ENCODE peak calls at places on chromosomes 7 and 10, in four cellular contexts. L is activated naive CD4-positive, alpha-beta T cell treated with anti-CD3 and anti-CD28 coated beads, Interleukin-2, amount 10 ng/mL, durations not matched to agents 7 days and 5 days; I is PC-3; J is stimulated activated CD4-positive, alpha-beta T cell treated with anti-CD3 and anti-CD28 coated beads, Interleukin-15, amount 100 ng/mL, for 24 hours. F is an unnamed sample.
A peak's percentile ranks its signal among the peaks of the same experiment; 100 is the strongest.

GRCh38 chr10:13690281-13690825 is 103.6 kb downstream of the PRPF18 start:
- DNase-seq in L (no peak), I (no peak), J (no peak), F (peak; percentile 96)

GRCh38 chr10:77392851-77393250 is 244.8 kb downstream of the KCNMA1 start:
- DNase-seq in L (no peak), I (peak; percentile 100), J (no peak), F (peak; percentile 99)

GRCh38 chr10:30831401-30831800 is 200.3 kb downstream of the ZNF438 start:
- DNase-seq in L (no peak), I (no peak), J (no peak), F (peak; percentile 58)

GRCh38 chr10:72309290-72310240 is 35.8 kb downstream of the DDIT4 start:
- DNase-seq in L (no peak), I (no peak), J (no peak), F (no peak)

GRCh38 chr10:47022311-47023131 is 111.3 kb downstream of the PTPN20 start:
- DNase-seq in L (no peak), I (no peak), J (no peak), F (no peak)

GRCh38 chr7:32224276-32224675 is 154.1 kb upstream of the PDE1C start:
- DNase-seq in L (no peak), I (no peak), J (no peak), F (peak; percentile 51)

GRCh38 chr7:48017674-48018073 is 11.2 kb downstream of the SUN3 start:
- DNase-seq in L (no peak), I (no peak), J (no peak), F (no peak)

GRCh38 chr10:132582795-132583194 is 45.2 kb downstream of the INPP5A start:
- DNase-seq in L (no peak), I (no peak), J (no peak), F (no peak)

GRCh38 chr10:118439824-118440223 is 97.7 kb upstream of the FAM204A start:
- DNase-seq in L (no peak), I (no peak), J (no peak), F (no peak)